ENCODE peak calls at places on chromosomes 1 and 21, in four cellular contexts. Z, U, A and Y are unnamed samples.

GRCh38 chr1:43441894-43442632 is 11.7 kb downstream of the HYI start:
- DNase-seq in Z (no peak), A (no peak), U (no peak), Y (no peak)

GRCh38 chr1:63012339-63012738 is 228.4 kb downstream of the ATG4C start:
- DNase-seq in A (no peak), U (no peak), Z (no peak), Y (no peak)

GRCh38 chr1:180935326-180936109 is 22.8 kb downstream of the KIAA1614 start:
- DNase-seq in A (no peak), U (no peak), Z (no peak), Y (no peak)

GRCh38 chr1:210920258-210920657 is 213.7 kb downstream of the KCNH1 start:
- DNase-seq in A (no peak), Z (no peak), U (no peak), Y (no peak)

GRCh38 chr21:46021978-46022544 is 40.5 kb downstream of the COL6A1 start:
- DNase-seq in A (no peak), U (no peak), Z (no peak), Y (no peak)

GRCh38 chr1:89489037-89489729 is 35.4 kb upstream of the LRRC8B start:
- DNase-seq in A (no peak), U (peak), Z (no peak), Y (no peak)

GRCh38 chr1:202579806-202580205 is 130.4 kb downstream of the SYT2 start:
- DNase-seq in Z (no peak), U (peak), A (no peak), Y (peak)

GRCh38 chr21:43866233-43866632 is 1.2 kb downstream of the AGPAT3 start:
- DNase-seq in Z (peak), U (peak), A (peak), Y (peak)

GRCh38 chr1:187474266-187474665 is 645.5 kb downstream of the PLA2G4A start:
- DNase-seq in Z (no peak), A (no peak), U (no peak), Y (no peak)

GRCh38 chr1:26358411-26359384 is 4.8 kb upstream of the CRYBG2 start:
- DNase-seq in U (no peak), A (no peak), Z (no peak), Y (no peak)

GRCh38 chr1:30313584-30313983 is 409.8 kb downstream of the MATN1 start:
- DNase-seq in A (no peak), Z (no peak), U (no peak), Y (no peak)

GRCh38 chr21:41894511-41894910 is 15.4 kb upstream of the PRDM15 start:
- DNase-seq in Z (no peak), U (no peak), A (no peak), Y (no peak)

GRCh38 chr1:154288694-154289093 is 16.3 kb downstream of the HAX1 start:
- DNase-seq in A (no peak), U (no peak), Z (no peak), Y (no peak)

GRCh38 chr21:45367402-45368351 is 37.3 kb upstream of the COL18A1 start:
- DNase-seq in Z (no peak), A (peak), U (no peak), Y (no peak)

GRCh38 chr1:11847667-11848445 is at the start of gene NPPA:
- DNase-seq in Z (peak), A (peak), U (no peak), Y (no peak)

GRCh38 chr1:91537281-91538069 is 36.8 kb downstream of the CDC7 start:
- DNase-seq in U (peak), Z (peak), A (no peak), Y (peak)

GRCh38 chr1:84936116-84936810 is 43.3 kb upstream of the LPAR3 start:
- DNase-seq in U (no peak), Z (peak), A (peak), Y (peak)

GRCh38 chr1:26862781-26863676 is at the start of gene SFN:
- DNase-seq in Z (no peak), A (no peak), U (no peak), Y (no peak)

GRCh38 chr1:210883821-210884220 is 250.1 kb downstream of the KCNH1 start:
- DNase-seq in Z (no peak), U (peak), A (no peak), Y (peak)

GRCh38 chr1:188782220-188782841 is 1695.3 kb downstream of the BRINP3 start:
- DNase-seq in A (peak), U (no peak), Z (peak), Y (no peak)

GRCh38 chr1:223133824-223134435 is 9.1 kb downstream of the TLR5 start:
- DNase-seq in Z (peak), U (no peak), A (peak), Y (peak)

GRCh38 chr1:145710291-145711027 is 3.3 kb upstream of the PDZK1 start:
- DNase-seq in U (no peak), A (no peak), Z (no peak), Y (no peak)

GRCh38 chr1:36599828-36600227 is 117.1 kb upstream of the CSF3R start:
- DNase-seq in A (no peak), U (no peak), Z (no peak), Y (no peak)

GRCh38 chr1:52544665-52545525 is 8.0 kb downstream of the TUT4 start:
- DNase-seq in Z (no peak), A (no peak), U (no peak), Y (no peak)

GRCh38 chr1:109397451-109398342 is at the start of gene SORT1:
- DNase-seq in Z (peak), U (no peak), A (peak), Y (no peak)

GRCh38 chr1:7852778-7853177 is at the start of gene UTS2:
- DNase-seq in Z (no peak), U (no peak), A (no peak), Y (no peak)

GRCh38 chr1:167905671-167906070 is 8.3 kb downstream of the ADCY10 start:
- DNase-seq in Z (no peak), A (no peak), U (no peak), Y (no peak)

GRCh38 chr21:34892196-34892595 is 156.9 kb downstream of the RUNX1 start:
- DNase-seq in Z (no peak), A (no peak), U (no peak), Y (no peak)

GRCh38 chr1:3335754-3336640 is 118.5 kb upstream of the ARHGEF16 start:
- DNase-seq in A (no peak), Z (no peak), U (no peak), Y (no peak)

GRCh38 chr1:154720328-154721301 is 112.6 kb upstream of the ADAR start:
- DNase-seq in Z (no peak), U (no peak), A (no peak), Y (no peak)

GRCh38 chr21:37383066-37383465 is 16.5 kb downstream of the DYRK1A start:
- DNase-seq in U (no peak), Z (no peak), A (no peak), Y (no peak)

GRCh38 chr21:22561946-22562345 is 1563.7 kb downstream of the NCAM2 start:
- DNase-seq in U (no peak), A (no peak), Z (no peak), Y (no peak)

DNA sequence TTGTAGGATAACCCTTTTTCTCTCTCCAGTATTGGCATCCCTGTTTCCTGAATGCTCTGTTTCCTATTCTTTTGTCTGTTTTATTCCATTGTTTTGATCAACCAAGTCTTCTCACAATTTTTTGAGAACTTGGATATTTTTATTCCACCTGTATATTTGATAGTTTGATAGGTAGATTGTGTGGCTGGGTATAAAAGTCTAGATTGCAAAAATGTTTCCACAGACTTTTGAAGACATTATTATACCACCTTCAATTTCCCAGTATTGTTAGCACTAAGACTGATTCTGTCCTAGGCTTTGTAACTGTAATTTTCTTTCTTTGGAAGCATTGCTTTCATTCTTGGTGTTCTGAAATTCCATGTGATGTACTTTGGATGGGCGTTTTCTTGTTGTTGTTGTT is 9.6 kb upstream of the DNAJC11 start:
- DNase-seq in A (no peak), Z (no peak), U (no peak), Y (no peak)
- H3K4me3 ChIP-seq in A (no peak), Z (no peak), U (no peak), Y (no peak)

DNA sequence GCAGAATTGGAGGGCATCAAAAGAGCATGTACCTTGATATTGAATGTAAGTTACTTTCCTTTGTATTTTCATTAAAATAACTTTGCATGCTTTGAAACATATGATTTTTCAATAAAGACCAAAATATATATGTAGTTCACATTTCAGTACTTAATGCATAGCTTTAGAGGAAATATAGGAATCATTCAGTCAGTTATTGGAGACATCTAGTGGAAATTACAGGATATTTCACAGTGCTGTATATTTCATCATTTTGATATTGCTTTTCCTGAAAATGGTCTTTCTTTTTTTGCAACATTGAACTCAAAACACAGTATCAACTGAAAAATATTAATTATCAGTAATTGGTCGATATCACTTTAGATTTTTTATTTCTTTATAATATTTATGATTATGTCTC is 375.8 kb downstream of the NCAM2 start:
- DNase-seq in U (no peak), A (no peak), Z (no peak), Y (no peak)
- TF ChIP-seq CTCF in U (peak), A (peak), Z (peak), Y (no peak)

DNA sequence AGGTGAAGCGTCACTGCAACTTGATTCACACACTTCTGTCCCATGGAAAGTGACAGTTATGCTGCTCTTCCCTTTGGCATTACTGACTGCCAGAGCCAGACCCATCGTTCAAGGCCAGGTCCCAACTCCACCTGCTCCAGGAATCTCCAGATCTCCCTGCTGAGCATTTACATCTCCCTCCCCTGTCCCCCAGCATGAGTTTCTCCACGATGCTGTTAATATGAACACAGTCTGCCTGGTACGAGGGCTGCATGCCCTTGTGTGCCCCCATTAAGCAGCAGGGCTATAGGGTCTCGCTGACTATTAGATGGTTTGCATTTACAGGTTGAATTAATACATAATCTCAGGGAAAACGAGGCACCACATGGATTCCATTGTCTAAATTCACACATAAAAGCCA is 4.3 kb downstream of the F3 start:
- DNase-seq in U (no peak), A (no peak), Z (no peak), Y (no peak)
- H3K4me3 ChIP-seq in U (no peak), A (no peak), Z (no peak), Y (no peak)

DNA sequence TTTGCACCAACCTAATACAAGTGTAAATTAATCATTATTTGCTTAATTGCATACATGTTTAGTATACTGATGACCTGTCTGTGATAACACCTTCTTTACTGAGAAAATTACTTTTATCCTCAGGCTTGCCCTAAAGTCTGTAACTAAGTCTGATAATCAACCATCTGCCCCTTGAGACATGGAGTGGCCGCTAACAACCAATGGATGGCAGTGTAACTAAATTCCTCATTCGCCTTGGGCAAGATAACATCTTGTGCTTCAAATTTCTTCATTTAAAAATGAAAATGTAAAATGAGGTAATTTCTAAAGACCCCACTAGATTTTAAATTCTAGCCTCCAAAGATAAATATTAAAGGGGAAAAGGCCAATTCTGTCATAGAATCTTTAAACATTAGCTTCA is 85.1 kb downstream of the ENAH start:
- DNase-seq in U (no peak), A (no peak), Z (no peak), Y (no peak)
- TF ChIP-seq CTCF in U (no peak), A (peak), Z (peak), Y (no peak)

DNA sequence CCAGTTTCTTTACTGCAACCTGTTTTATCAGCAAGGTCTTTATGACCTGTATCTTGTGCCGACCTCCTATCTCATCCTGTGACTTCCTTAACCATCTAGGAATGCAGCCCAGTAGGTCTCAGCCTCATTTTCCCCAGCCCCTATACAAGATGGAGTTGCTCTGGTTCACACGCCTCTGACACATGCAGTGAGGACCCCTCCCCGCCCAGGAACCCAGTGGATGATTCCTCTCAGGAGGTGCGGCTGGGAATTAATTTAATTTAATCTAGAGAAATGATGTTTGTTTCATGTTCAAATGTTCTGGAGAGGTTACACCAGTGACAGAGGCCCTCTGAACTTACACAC is 39.0 kb upstream of the LBR start:
- DNase-seq in Z (no peak), U (no peak), A (no peak), Y (no peak)
- H3K4me3 ChIP-seq in Z (no peak), U (no peak), A (no peak), Y (no peak)